ENCODE peak calls at places on chromosomes 16 and 17, in seven cellular contexts. A, S, C, K, N, E and D are unnamed samples.

GRCh38 chr17:56231693-56232092 is 78.4 kb downstream of the ANKFN1 start:
- DNase-seq in S (no peak), A (peak), E (no peak), K (no peak), C (no peak), N (no peak), D (no peak)

GRCh38 chr17:34581446-34582184 is 2.2 kb downstream of the TMEM132E start:
- DNase-seq in N (no peak), A (no peak), C (no peak), E (no peak), K (no peak), S (no peak), D (no peak)

GRCh38 chr16:55056585-55057520 is 126.2 kb downstream of the IRX5 start:
- DNase-seq in S (no peak), N (no peak), C (no peak), A (no peak), E (no peak), K (no peak), D (no peak)

GRCh38 chr17:72199256-72199655 is 78.4 kb downstream of the SOX9 start:
- DNase-seq in C (no peak), N (no peak), K (no peak), S (no peak), A (no peak), E (no peak), D (no peak)

GRCh38 chr17:41962768-41963434 is 3.7 kb upstream of the CNP start:
- DNase-seq in N (peak), E (peak), S (peak), K (peak), C (peak), A (peak), D (no peak)

GRCh38 chr16:85120006-85120340 is 7.7 kb upstream of the CIBAR2 start:
- DNase-seq in E (no peak), N (no peak), S (no peak), K (no peak), C (no peak), A (no peak), D (no peak)

GRCh38 chr16:2270070-2270462 is 2.1 kb upstream of the RNPS1 start:
- DNase-seq in K (no peak), N (no peak), A (no peak), S (no peak), E (no peak), C (no peak), D (no peak)

GRCh38 chr17:41519501-41520224 is 973 bp upstream of the KRT15 start:
- DNase-seq in S (no peak), N (no peak), E (peak), K (no peak), A (no peak), C (peak), D (no peak)

GRCh38 chr17:40480501-40481003 is 20.9 kb downstream of the TNS4 start:
- DNase-seq in E (peak), A (no peak), K (no peak), C (peak), S (no peak), N (no peak), D (no peak)